ENCODE peak calls at places on chromosome 15, in ten cellular contexts. T is foreskin fibroblast; B is astrocyte of the spinal cord; X is hepatocyte; F is GM06990; J is glutamatergic neuron; V is IMR-90; K is body of pancreas; Y is CD8-positive, alpha-beta T cell; S is neural crest cell. G is an unnamed sample.

GRCh38 chr15:59830143-59830542 is 141.0 kb upstream of the BNIP2 start:
- DNase-seq in T (no peak), J (no peak), K (no peak), Y (no peak), V (no peak), X (no peak), S (no peak), B (peak; percentile 1), F (no peak), G (no peak)

GRCh38 chr15:73265536-73266153 is 103.1 kb downstream of the HCN4 start:
- DNase-seq in X (peak; percentile 64), F (no peak), S (peak; percentile 44), V (peak; percentile 43), Y (peak; percentile 54), B (peak; percentile 67), J (peak; percentile 64), T (peak; percentile 53), K (peak; percentile 60), G (peak; percentile 35)

GRCh38 chr15:36818260-36818659 is 238.8 kb downstream of the CDIN1 start:
- DNase-seq in J (no peak), V (no peak), F (no peak), K (no peak), X (no peak), T (no peak), B (no peak), S (no peak), Y (no peak), G (no peak)

GRCh38 chr15:82917252-82917651 is 35.3 kb downstream of the HOMER2 start:
- DNase-seq in Y (no peak), T (no peak), K (peak; percentile 86), V (no peak), J (no peak), X (no peak), B (no peak), S (no peak), F (no peak), G (no peak)

GRCh38 chr15:100631831-100632230 is 29.4 kb downstream of the ASB7 start:
- DNase-seq in B (no peak), V (no peak), X (no peak), K (no peak), Y (no peak), J (no peak), T (no peak), S (no peak), F (no peak), G (no peak)

GRCh38 chr15:101579766-101580165 is 72.4 kb downstream of the TM2D3 start:
- DNase-seq in F (no peak), S (no peak), B (peak; percentile 12), K (no peak), J (no peak), X (no peak), Y (no peak), V (peak; percentile 26), T (no peak), G (no peak)

GRCh38 chr15:99151156-99151555 is 46.3 kb downstream of the SYNM start:
- DNase-seq in J (no peak), Y (no peak), V (no peak), S (no peak), K (no peak), T (no peak), B (no peak), F (no peak), X (no peak), G (no peak)

GRCh38 chr15:34651962-34652725 is 68.7 kb upstream of the GOLGA8B start:
- DNase-seq in X (no peak), B (no peak), K (peak; percentile 78), T (no peak), Y (no peak), S (no peak), V (no peak), F (no peak), J (no peak), G (no peak)

GRCh38 chr15:40754883-40755815 is at the start of gene RMDN3:
- DNase-seq in F (peak; percentile 97), B (peak; percentile 93), T (peak; percentile 97), J (peak; percentile 94), Y (peak; percentile 93), K (peak; percentile 95), X (peak; percentile 98), S (peak; percentile 91), V (peak; percentile 87), G (peak; percentile 95)

GRCh38 chr15:97736748-97737147 is 223.8 kb upstream of the ARRDC4 start:
- DNase-seq in J (no peak), F (no peak), Y (no peak), B (no peak), V (no peak), S (no peak), T (no peak), X (no peak), K (no peak), G (no peak)

GRCh38 chr15:84604804-84605203 is 4.0 kb downstream of the ZSCAN2 start:
- DNase-seq in V (peak; percentile 5), B (no peak), J (no peak), F (peak; percentile 56), Y (no peak), K (no peak), S (no peak), X (no peak), T (no peak), G (no peak)

GRCh38 chr15:68597581-68597980 is 18.8 kb downstream of the CORO2B start:
- DNase-seq in T (no peak), F (no peak), K (no peak), V (no peak), X (no peak), B (no peak), J (no peak), Y (no peak), S (no peak), G (no peak)

GRCh38 chr15:61003683-61004299 is 225.3 kb downstream of the RORA start:
- DNase-seq in S (no peak), V (no peak), J (no peak), B (no peak), F (no peak), K (no peak), X (no peak), T (peak; percentile 9), Y (no peak), G (no peak)

GRCh38 chr15:85397151-85397550 is 16.7 kb downstream of the AKAP13 start:
- DNase-seq in T (no peak), X (no peak), F (no peak), S (no peak), J (no peak), B (no peak), K (no peak), Y (no peak), V (no peak), G (no peak)

GRCh38 chr15:75186044-75186443 is 15.6 kb upstream of the C15orf39 start:
- DNase-seq in Y (no peak), K (no peak), V (no peak), J (no peak), X (no peak), B (no peak), T (no peak), S (no peak), F (no peak), G (no peak)
- TF ChIP-seq CTCF in Y (no peak), K (no peak), V (no peak), J (no peak), X (no peak), B (no peak), T (no peak), S (no peak), F (no peak), G (no peak)

GRCh38 chr15:58066042-58066867 is 744 bp upstream of the ALDH1A2 start:
- DNase-seq in F (peak; percentile 43), Y (peak; percentile 34), J (peak; percentile 88), B (peak; percentile 38), S (peak; percentile 69), T (peak; percentile 81), V (peak; percentile 4), K (peak; percentile 66), X (peak; percentile 87), G (peak; percentile 52)
- TF ChIP-seq CTCF in F (peak; percentile 35), Y (peak; percentile 46), J (peak; percentile 77), B (peak; percentile 83), S (peak; percentile 85), T (peak; percentile 92), V (peak; percentile 64), K (peak; percentile 72), X (peak; percentile 87), G (peak; percentile 73)

DNA sequence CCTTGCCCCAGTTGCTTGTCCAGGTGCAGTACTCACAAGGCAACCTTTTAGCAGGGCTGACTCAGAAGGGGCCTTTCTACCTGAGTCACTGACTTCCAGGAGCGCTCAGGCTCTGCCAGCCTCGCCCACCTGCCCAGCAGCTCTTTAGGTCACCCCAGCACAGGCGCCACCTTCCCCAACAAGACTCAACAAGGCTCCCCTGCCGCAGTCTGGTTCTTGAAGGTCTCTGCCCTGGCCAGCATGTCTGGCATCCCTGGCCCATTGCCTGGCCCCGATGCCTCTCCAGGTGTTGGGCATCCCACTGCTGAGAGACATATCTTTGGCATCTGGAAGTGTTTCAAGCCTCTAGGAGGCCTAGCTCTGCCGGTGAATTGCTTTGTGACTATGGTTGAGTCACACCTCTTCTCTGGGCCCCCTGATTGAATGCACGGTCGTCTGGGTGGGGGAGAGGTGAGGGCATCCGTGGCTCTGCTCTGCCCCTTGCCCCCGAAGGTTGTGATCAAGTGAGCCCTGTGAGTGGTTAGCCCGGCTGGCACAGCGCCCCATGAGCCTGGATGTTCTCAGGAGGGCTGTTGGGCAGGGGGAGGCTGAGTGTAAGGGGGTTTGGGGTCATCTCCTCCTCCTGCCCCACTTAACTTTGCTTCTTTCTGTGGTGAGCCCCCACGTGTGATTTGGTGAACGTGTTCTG is 21.6 kb downstream of the SNX33 start:
- DNase-seq in V (peak; percentile 62), K (peak; percentile 63), X (no peak), S (no peak), B (no peak), J (no peak), Y (no peak), T (peak; percentile 49), F (no peak), G (no peak)
- TF ChIP-seq CTCF in V (no peak), K (no peak), X (no peak), S (no peak), B (no peak), J (no peak), Y (no peak), T (no peak), F (no peak), G (no peak)

GRCh38 chr15:74405823-74406222 is 27.9 kb downstream of the SEMA7A start:
- DNase-seq in J (no peak), K (no peak), F (no peak), V (no peak), S (no peak), X (no peak), Y (no peak), T (no peak), B (peak; percentile 39), G (no peak)

GRCh38 chr15:74406517-74406916 is 27.2 kb downstream of the SEMA7A start:
- DNase-seq in V (no peak), F (no peak), K (no peak), B (no peak), J (no peak), S (no peak), X (no peak), Y (no peak), T (no peak), G (no peak)

GRCh38 chr15:74408815-74409214 is 24.9 kb downstream of the SEMA7A start:
- DNase-seq in B (no peak), Y (no peak), S (no peak), F (no peak), T (no peak), X (no peak), V (no peak), J (no peak), K (no peak), G (no peak)

GRCh38 chr15:74408385-74408784 is 25.4 kb downstream of the SEMA7A start:
- DNase-seq in J (no peak), F (no peak), S (no peak), Y (no peak), V (no peak), T (no peak), X (no peak), B (no peak), K (no peak), G (no peak)

GRCh38 chr15:74406992-74407705 is 26.6 kb downstream of the SEMA7A start:
- DNase-seq in J (peak; percentile 45), Y (no peak), X (peak; percentile 60), B (peak; percentile 92), S (peak; percentile 30), K (no peak), F (no peak), T (peak; percentile 96), V (peak; percentile 93), G (no peak)
- TF ChIP-seq CTCF in J (no peak), Y (no peak), X (no peak), B (no peak), S (no peak), K (no peak), F (no peak), T (no peak), V (peak; percentile 5), G (no peak)

G was measured in GM13977.